ENCODE peak calls at places on chromosomes 5 and 9, in five cellular contexts. N is fibroblast of pulmonary artery, A is AG10803, L is nephron progenitor cell, F is NB4. X is an unnamed sample.

GRCh38 chr5:170486366-170486765 is 17.5 kb upstream of the KCNIP1 start:
- DNase-seq in N (no peak), A (peak), L (no peak), F (no peak), X (no peak)

GRCh38 chr9:121226186-121226585 is 24.5 kb upstream of the RAB14 start:
- DNase-seq in N (no peak), A (no peak), L (no peak), F (no peak), X (peak)

GRCh38 chr5:132674671-132675506 is 1.1 kb downstream of the IL4 start:
- DNase-seq in N (peak), A (peak), L (no peak), F (no peak), X (peak)

GRCh38 chr9:82456621-82457020 is 468.0 kb downstream of the SPATA31D1 start:
- DNase-seq in N (peak), A (peak), L (no peak), F (no peak), X (peak)

GRCh38 chr9:129254566-129255287 is 76.7 kb upstream of the IER5L start:
- DNase-seq in N (no peak), A (no peak), L (no peak), F (no peak), X (no peak)

GRCh38 chr5:71790433-71790832 is 71.4 kb downstream of the CARTPT start:
- DNase-seq in N (no peak), A (no peak), L (no peak), F (no peak), X (no peak)

GRCh38 chr9:81183763-81184162 is 505.6 kb downstream of the TLE1 start:
- DNase-seq in N (peak), A (no peak), L (no peak), F (no peak), X (peak)

GRCh38 chr9:84670106-84670800 is 724 bp downstream of the NTRK2 start:
- DNase-seq in N (no peak), A (no peak), L (peak), F (no peak), X (no peak)

GRCh38 chr5:37932450-37932849 is 92.6 kb upstream of the GDNF start:
- DNase-seq in N (no peak), A (no peak), L (no peak), F (no peak), X (no peak)

GRCh38 chr5:116013207-116013777 is 19.0 kb upstream of the ARL14EPL start:
- DNase-seq in N (peak), A (peak), L (no peak), F (no peak), X (no peak)

GRCh38 chr5:116576043-116576713 is 1.6 kb upstream of the SEMA6A start:
- DNase-seq in N (peak), A (peak), L (peak), F (peak), X (no peak)

GRCh38 chr9:114592356-114592755 is 4.8 kb downstream of the ATP6V1G1 start:
- DNase-seq in N (peak), A (peak), L (no peak), F (peak), X (peak)

GRCh38 chr5:159631001-159631400 is 285.3 kb upstream of the ADRA1B start:
- DNase-seq in N (no peak), A (no peak), L (no peak), F (no peak), X (no peak)

GRCh38 chr5:170232786-170233185 is at the start of gene C5orf58:
- DNase-seq in N (no peak), A (no peak), L (no peak), F (no peak), X (no peak)

GRCh38 chr5:180156141-180156540 is 52.9 kb downstream of the RASGEF1C start:
- DNase-seq in N (no peak), A (no peak), L (no peak), F (no peak), X (no peak)

GRCh38 chr5:65819905-65820240 is 97.9 kb downstream of the NLN start:
- DNase-seq in N (no peak), A (no peak), L (no peak), F (no peak), X (no peak)

GRCh38 chr5:176727983-176728675 is 80.8 kb downstream of the TSPAN17 start:
- DNase-seq in N (no peak), A (no peak), L (no peak), F (no peak), X (no peak)

GRCh38 chr5:172678902-172679301 is 37.8 kb downstream of the NEURL1B start:
- DNase-seq in N (no peak), A (no peak), L (no peak), F (no peak), X (no peak)

GRCh38 chr5:150364004-150364403 is 6.5 kb downstream of the TCOF1 start:
- DNase-seq in N (no peak), A (no peak), L (no peak), F (no peak), X (no peak)

GRCh38 chr9:120891255-120891954 is 14.4 kb upstream of the PHF19 start:
- DNase-seq in N (no peak), A (no peak), L (no peak), F (no peak), X (no peak)

GRCh38 chr5:166907314-166907713 is 1384.1 kb upstream of the WWC1 start:
- DNase-seq in N (peak), A (no peak), L (no peak), F (no peak), X (no peak)

GRCh38 chr5:83277953-83278352 is 193.6 kb upstream of the VCAN start:
- DNase-seq in N (no peak), A (no peak), L (no peak), F (no peak), X (no peak)

GRCh38 chr5:177315411-177315810 is 3.7 kb upstream of the MXD3 start:
- DNase-seq in N (no peak), A (no peak), L (no peak), F (no peak), X (no peak)

GRCh38 chr5:56337715-56338319 is 104.7 kb upstream of the ANKRD55 start:
- DNase-seq in N (peak), A (no peak), L (no peak), F (no peak), X (no peak)

DNA sequence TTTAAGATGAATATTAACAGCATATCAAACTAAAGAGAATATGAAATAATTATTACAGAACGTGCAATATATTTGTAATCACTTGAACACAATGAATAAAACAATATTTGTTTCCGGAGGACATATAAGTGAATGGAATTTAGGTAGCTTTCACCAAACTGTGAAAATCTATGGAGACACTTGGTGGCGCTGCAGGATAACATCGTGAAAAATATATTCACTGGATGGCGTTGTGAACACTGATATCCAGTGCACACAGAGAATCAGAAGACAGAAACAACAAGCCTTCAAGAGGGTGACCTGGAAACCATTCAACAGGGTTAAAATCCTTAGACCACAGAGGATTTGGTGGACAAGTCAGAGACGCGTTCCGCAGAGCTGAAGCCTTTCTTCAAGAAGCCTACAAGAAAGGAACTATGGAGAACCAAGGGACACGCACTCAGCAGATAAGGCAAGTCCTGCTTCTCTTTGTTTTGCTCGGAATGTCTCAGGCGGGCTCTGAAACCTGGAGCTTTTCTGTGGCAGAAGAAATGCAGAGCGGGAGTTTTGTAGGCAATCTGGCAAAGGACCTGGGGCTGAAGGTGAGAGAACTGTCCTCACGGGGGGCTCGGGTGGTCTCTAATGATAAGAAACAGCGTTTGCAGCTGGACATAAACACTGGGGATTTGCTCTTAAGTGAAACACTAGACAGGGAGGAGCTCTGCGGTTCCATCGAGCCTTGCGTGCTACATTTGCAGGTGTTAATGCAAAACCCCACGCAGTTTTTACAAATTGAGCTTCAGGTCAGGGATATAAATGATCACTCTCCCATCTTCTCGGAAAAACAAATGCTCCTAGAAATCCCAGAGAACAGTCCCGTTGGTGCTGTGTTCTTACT is at the start of gene PCDHB11:
- DNase-seq in N (no peak), A (no peak), L (peak), F (peak), X (no peak)
- TF ChIP-seq CTCF in N (no peak), A (no peak), L (peak), F (peak), X (peak)

GRCh38 chr9:93702261-93702660 is 125.9 kb downstream of the PHF2 start:
- DNase-seq in N (no peak), A (no peak), L (no peak), F (no peak), X (no peak)
- TF ChIP-seq CTCF in N (no peak), A (no peak), L (no peak), F (no peak), X (peak)

GRCh38 chr9:91803970-91804752 is 145.9 kb downstream of the ROR2 start:
- DNase-seq in N (no peak), A (no peak), L (no peak), F (no peak), X (no peak)

GRCh38 chr9:91807640-91808246 is 142.3 kb downstream of the ROR2 start:
- DNase-seq in N (no peak), A (no peak), L (no peak), F (no peak), X (no peak)

GRCh38 chr9:91803143-91803940 is 146.7 kb downstream of the ROR2 start:
- DNase-seq in N (peak), A (peak), L (no peak), F (no peak), X (peak)

GRCh38 chr9:91802391-91802790 is 147.6 kb downstream of the ROR2 start:
- DNase-seq in N (no peak), A (peak), L (no peak), F (no peak), X (no peak)

GRCh38 chr9:91805031-91805430 is 145.0 kb downstream of the ROR2 start:
- DNase-seq in N (no peak), A (no peak), L (no peak), F (no peak), X (no peak)
- TF ChIP-seq CTCF in N (no peak), A (no peak), L (no peak), F (no peak), X (no peak)

GRCh38 chr5:40555886-40556285 is 123.8 kb upstream of the PTGER4 start:
- DNase-seq in N (no peak), A (no peak), L (no peak), F (no peak), X (no peak)

GRCh38 chr5:40551706-40552557 is 127.8 kb upstream of the PTGER4 start:
- DNase-seq in N (peak), A (peak), L (no peak), F (no peak), X (peak)

GRCh38 chr5:40554794-40555193 is 124.9 kb upstream of the PTGER4 start:
- DNase-seq in N (no peak), A (no peak), L (no peak), F (no peak), X (no peak)

GRCh38 chr5:40552981-40553380 is 126.7 kb upstream of the PTGER4 start:
- DNase-seq in N (no peak), A (no peak), L (no peak), F (no peak), X (no peak)

DNA sequence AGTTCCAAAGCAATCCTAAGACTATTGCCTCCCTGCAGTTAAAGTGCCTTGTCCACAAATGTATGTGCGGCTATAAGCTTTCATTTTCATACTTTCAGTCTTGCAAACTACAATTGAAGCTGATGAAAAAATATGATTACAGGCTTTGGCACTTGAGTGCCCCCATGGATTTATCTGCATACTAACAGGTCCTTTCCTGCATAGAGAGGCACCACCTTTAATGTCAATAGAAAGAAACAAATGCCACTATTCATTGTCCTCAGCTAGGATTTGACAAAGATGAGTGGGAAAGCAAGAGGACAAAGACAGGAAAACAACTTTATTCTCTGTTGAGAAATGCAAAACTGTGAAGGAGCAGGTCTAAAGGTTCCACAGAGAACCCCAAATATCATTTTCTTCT is 125.7 kb upstream of the PTGER4 start:
- DNase-seq in N (no peak), A (no peak), L (no peak), F (no peak), X (no peak)
- TF ChIP-seq CTCF in N (no peak), A (no peak), L (no peak), F (no peak), X (no peak)

DNA sequence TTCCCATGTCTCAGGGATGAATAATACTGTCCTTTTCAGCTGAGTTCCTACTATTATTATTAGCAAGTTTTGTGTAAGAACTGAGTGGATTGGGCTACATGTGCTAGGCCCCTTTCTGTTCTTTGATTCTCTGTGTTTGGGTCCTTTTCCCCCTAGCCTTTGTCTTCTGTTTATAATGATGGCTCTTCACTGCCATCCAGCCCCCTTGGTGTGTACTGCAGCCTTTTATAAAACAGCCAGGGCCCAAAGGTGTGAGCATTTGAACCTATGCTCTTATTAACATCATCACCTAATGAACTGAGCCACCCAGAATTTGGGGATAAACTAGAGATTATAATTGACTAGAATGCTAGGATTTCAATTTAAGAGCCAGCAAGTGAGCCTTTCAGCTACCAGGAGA is 52.6 kb downstream of the PLAC8L1 start:
- DNase-seq in N (no peak), A (no peak), L (no peak), F (peak), X (no peak)
- TF ChIP-seq CTCF in N (peak), A (peak), L (peak), F (peak), X (peak)

X was measured in HFFc6.